ENCODE peak calls at places on chromosomes 6 and 20, in six cellular contexts. T is T-cell; P is cerebellar cortex; R is NCI-H1105; C is activated T-cell treated with anti-CD3 and anti-CD28 coated beads, Interleukin-2, amount 50 U/mL, for 72 hours; S is GDM1. H is an unnamed sample.

GRCh38 chr20:57612916-57613315 is 7.3 kb downstream of the ZBP1 start:
- DNase-seq in T (no peak), P (no peak), R (no peak), C (no peak), S (no peak), H (no peak)

GRCh38 chr6:131733376-131734016 is 22.7 kb upstream of the CTAGE9 start:
- DNase-seq in T (no peak), P (no peak), R (no peak), C (no peak), S (no peak), H (no peak)

GRCh38 chr20:5745416-5745968 is 4.7 kb upstream of the SHLD1 start:
- DNase-seq in T (no peak), P (peak), R (no peak), C (no peak), S (no peak), H (no peak)

GRCh38 chr6:133033263-133033662 is 207.9 kb upstream of the EYA4 start:
- DNase-seq in T (no peak), P (no peak), R (no peak), C (no peak), S (no peak), H (no peak)

GRCh38 chr6:6333498-6333897 is 13.0 kb upstream of the F13A1 start:
- DNase-seq in T (no peak), P (no peak), R (no peak), C (no peak), S (no peak), H (no peak)

GRCh38 chr6:9101920-9102319 is 666.6 kb upstream of the SLC35B3 start:
- DNase-seq in T (no peak), P (no peak), R (no peak), C (no peak), S (no peak), H (no peak)

GRCh38 chr6:158843751-158844683 is 24.8 kb upstream of the EZR start:
- DNase-seq in T (no peak), P (no peak), R (no peak), C (no peak), S (no peak), H (no peak)

GRCh38 chr20:48841861-48842529 is 14.2 kb upstream of the PREX1 start:
- DNase-seq in T (no peak), P (no peak), R (no peak), C (no peak), S (no peak), H (peak)

GRCh38 chr20:22559711-22560305 is 24.6 kb downstream of the FOXA2 start:
- DNase-seq in T (no peak), P (no peak), R (no peak), C (no peak), S (no peak), H (no peak)

GRCh38 chr20:60338556-60338955 is 380.3 kb downstream of the CDH26 start:
- DNase-seq in T (no peak), P (no peak), R (no peak), C (no peak), S (no peak), H (no peak)

H was measured in NCI-H446 treated with DMSO at 0.1 percent for 48 hours.